ENCODE peak calls at places on chromosomes 1 and 21, in four cellular contexts. X is H9, R is H1, Y is IMR-90. J is an unnamed sample.

GRCh38 chr1:54934869-54935268 is 45.6 kb upstream of the TMEM61 start:
- DNase-seq in Y (peak; percentile 96), X (no peak), R (no peak), J (no peak)

GRCh38 chr21:25385912-25386474 is 221.3 kb downstream of the MRPL39 start:
- DNase-seq in Y (peak; percentile 77), X (peak; percentile 46), R (no peak), J (peak; percentile 83)

GRCh38 chr1:30817548-30817947 is 60.0 kb upstream of the LAPTM5 start:
- DNase-seq in R (no peak), X (no peak), Y (no peak), J (no peak)

GRCh38 chr1:6012529-6013318 is 20.5 kb upstream of the NPHP4 start:
- DNase-seq in R (no peak), Y (no peak), X (no peak), J (no peak)

GRCh38 chr1:67540025-67540732 is 110.0 kb upstream of the SERBP1 start:
- DNase-seq in Y (no peak), X (no peak), R (no peak), J (peak; percentile 71)

GRCh38 chr1:23344987-23345472 is 946 bp upstream of the HNRNPR start:
- DNase-seq in R (no peak), Y (no peak), X (no peak), J (peak; percentile 53)

GRCh38 chr1:160428655-160429054 is 28.3 kb downstream of the VANGL2 start:
- DNase-seq in X (no peak), Y (peak; percentile 47), R (no peak), J (peak; percentile 74)

GRCh38 chr1:230003409-230003808 is 63.6 kb upstream of the GALNT2 start:
- DNase-seq in X (no peak), R (no peak), Y (no peak), J (no peak)

GRCh38 chr1:247175458-247175857 is 3.6 kb upstream of the ZNF124 start:
- DNase-seq in R (no peak), Y (no peak), X (no peak), J (no peak)

GRCh38 chr1:206833131-206833530 is 32.3 kb upstream of the IL20 start:
- DNase-seq in Y (no peak), X (no peak), R (no peak), J (no peak)

GRCh38 chr1:9366943-9367780 is 74.5 kb downstream of the SPSB1 start:
- DNase-seq in X (no peak), Y (no peak), R (no peak), J (no peak)

GRCh38 chr1:200134116-200134515 is 106.6 kb downstream of the NR5A2 start:
- DNase-seq in X (no peak), R (no peak), Y (no peak), J (no peak)

GRCh38 chr1:94101613-94101940 is 19.4 kb downstream of the ABCA4 start:
- DNase-seq in R (no peak), Y (peak; percentile 11), X (no peak), J (no peak)

GRCh38 chr21:33237446-33237845 is 7.7 kb downstream of the IFNAR2 start:
- DNase-seq in R (no peak), Y (no peak), X (no peak), J (no peak)

GRCh38 chr1:27114522-27114921 is 40.4 kb downstream of the SLC9A1 start:
- DNase-seq in X (no peak), Y (no peak), R (no peak), J (no peak)

GRCh38 chr1:21270086-21270689 is 20.1 kb downstream of the ECE1 start:
- DNase-seq in R (peak; percentile 99), X (peak; percentile 92), Y (peak; percentile 52), J (peak; percentile 92)

GRCh38 chr1:17228619-17229018 is 20.3 kb upstream of the PADI3 start:
- DNase-seq in X (no peak), Y (no peak), R (no peak), J (no peak)

GRCh38 chr1:17230671-17231310 is 18.1 kb upstream of the PADI3 start:
- DNase-seq in Y (no peak), R (no peak), X (no peak), J (no peak)

GRCh38 chr1:17227358-17227915 is 21.5 kb upstream of the PADI3 start:
- DNase-seq in Y (no peak), X (no peak), R (no peak), J (no peak)

GRCh38 chr1:17229379-17229778 is 19.5 kb upstream of the PADI3 start:
- DNase-seq in R (no peak), X (no peak), Y (no peak), J (no peak)

GRCh38 chr1:17230106-17230505 is 18.8 kb upstream of the PADI3 start:
- DNase-seq in X (no peak), Y (no peak), R (no peak), J (no peak)
- H3K56ac ChIP-seq in X (no peak overlapping the region), Y (no peak overlapping the region), R (no peak overlapping the region), J (no peak overlapping the region)

GRCh38 chr1:183231545-183231944 is 45.5 kb downstream of the LAMC2 start:
- DNase-seq in R (no peak), X (no peak), Y (no peak), J (no peak)
- H3K56ac ChIP-seq in R (no peak overlapping the region), X (no peak overlapping the region), Y (no peak overlapping the region), J (no peak overlapping the region)

DNA sequence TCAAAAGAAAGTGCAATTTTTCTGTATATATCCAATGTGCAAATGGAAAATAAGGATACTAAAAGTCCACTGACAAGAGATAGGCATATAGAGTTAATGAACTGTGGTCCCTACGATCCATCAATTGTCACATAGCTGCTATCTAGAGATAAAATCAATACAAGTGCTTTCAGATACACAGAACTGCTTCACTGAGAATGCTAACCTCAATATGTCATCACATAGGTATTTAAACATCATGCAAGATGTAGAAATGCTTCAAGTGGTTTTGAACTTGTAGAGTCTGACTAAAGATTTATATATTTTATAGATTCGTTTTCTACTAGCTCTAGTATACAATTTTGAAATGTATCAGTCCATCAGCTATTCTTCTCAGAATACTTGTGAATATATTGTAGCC is 1604.7 kb downstream of the PLA2G4A start:
- DNase-seq in Y (peak; percentile 83), X (no peak), R (no peak), J (peak; percentile 70)
- H3K56ac ChIP-seq in Y (no peak overlapping the region), X (no peak overlapping the region), R (no peak overlapping the region), J (no peak overlapping the region)

DNA sequence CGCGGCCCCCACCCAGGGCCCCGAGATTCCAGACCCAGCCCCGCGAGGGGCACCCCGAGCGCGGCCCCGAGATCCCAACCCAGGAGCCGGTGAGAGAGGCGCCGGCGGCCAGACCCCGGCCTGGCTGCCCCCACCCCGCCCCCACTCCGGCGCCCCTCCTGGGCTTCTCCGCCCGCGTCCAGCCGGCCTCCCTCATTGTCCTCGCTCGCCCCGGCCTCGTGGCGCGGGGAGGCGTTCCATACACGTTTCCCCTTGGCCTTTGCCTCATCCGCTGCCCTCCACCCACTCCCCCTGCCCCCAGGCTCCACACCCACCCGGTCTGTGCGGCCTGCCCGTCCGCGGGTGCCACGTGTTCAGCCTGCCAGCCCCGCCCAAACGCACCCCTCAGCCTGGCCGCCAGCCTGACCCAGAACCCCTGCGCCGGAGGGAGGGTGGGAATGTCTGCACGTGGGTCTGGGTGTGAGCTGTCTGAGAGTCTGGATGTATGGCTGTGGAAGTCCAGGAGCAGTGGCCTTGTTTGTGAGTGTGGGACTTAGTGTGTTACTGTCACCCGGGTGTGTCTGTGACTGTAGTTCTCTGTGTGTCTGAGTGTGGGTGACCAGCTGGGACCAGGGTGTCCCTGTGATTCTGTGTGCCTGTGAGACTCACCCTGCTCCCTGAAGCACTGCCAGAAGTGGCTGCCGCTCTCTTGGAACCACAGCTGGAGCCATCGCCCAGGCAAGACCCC is 681 bp downstream of the B4GALT2 start:
- DNase-seq in X (no peak), Y (peak; percentile 41), R (peak; percentile 73), J (peak; percentile 26)
- H3K56ac ChIP-seq in X (no peak overlapping the region), Y (peak overlapping the region; percentile 39), R (no peak overlapping the region), J (peak overlapping the region; percentile 92)

J was measured in mesendoderm.